ENCODE peak calls at places on chromosomes 6 and 20, in seven cellular contexts. One of them, this sample, is unnamed.

GRCh38 chr20:59068534-59068933 is 25.9 kb upstream of the PRELID3B start:
- DNase-seq in HFFc6: no peak
- DNase-seq in GF-D8: no peak
- DNase-seq in stimulated activated CD4-positive, alpha-beta T cell treated with anti-CD3 and anti-CD28 coated beads, Interleukin-15, amount 100 ng/mL, for 24 hours: no peak
- DNase-seq in fibroblast of mammary gland: no peak
- DNase-seq in endothelial cell: no peak
- DNase-seq in GM12865: no peak
- DNase-seq in this sample: no peak

GRCh38 chr6:159899994-159900745 is 9.4 kb downstream of the MAS1 start:
- DNase-seq in endothelial cell: no peak
- DNase-seq in GF-D8: no peak
- DNase-seq in HFFc6: peak; percentile 95
- DNase-seq in stimulated activated CD4-positive, alpha-beta T cell treated with anti-CD3 and anti-CD28 coated beads, Interleukin-15, amount 100 ng/mL, for 24 hours: no peak
- DNase-seq in GM12865: no peak
- DNase-seq in fibroblast of mammary gland: peak; percentile 92
- DNase-seq in this sample: no peak

GRCh38 chr6:156028310-156029131 is 572.9 kb upstream of the NOX3 start:
- DNase-seq in GM12865: no peak
- DNase-seq in fibroblast of mammary gland: no peak
- DNase-seq in stimulated activated CD4-positive, alpha-beta T cell treated with anti-CD3 and anti-CD28 coated beads, Interleukin-15, amount 100 ng/mL, for 24 hours: peak; percentile 15
- DNase-seq in HFFc6: peak; percentile 41
- DNase-seq in GF-D8: no peak
- DNase-seq in endothelial cell: no peak
- DNase-seq in this sample: no peak

GRCh38 chr6:149899486-149899885 is 1.6 kb upstream of the RAET1E start:
- DNase-seq in GM12865: no peak
- DNase-seq in stimulated activated CD4-positive, alpha-beta T cell treated with anti-CD3 and anti-CD28 coated beads, Interleukin-15, amount 100 ng/mL, for 24 hours: no peak
- DNase-seq in fibroblast of mammary gland: no peak
- DNase-seq in HFFc6: no peak
- DNase-seq in endothelial cell: no peak
- DNase-seq in GF-D8: no peak
- DNase-seq in this sample: no peak

GRCh38 chr20:63381781-63382431 is 20.8 kb upstream of the CHRNA4 start:
- DNase-seq in endothelial cell: peak; percentile 71
- DNase-seq in GM12865: no peak
- DNase-seq in HFFc6: no peak
- DNase-seq in GF-D8: no peak
- DNase-seq in stimulated activated CD4-positive, alpha-beta T cell treated with anti-CD3 and anti-CD28 coated beads, Interleukin-15, amount 100 ng/mL, for 24 hours: peak; percentile 48
- DNase-seq in fibroblast of mammary gland: no peak
- DNase-seq in this sample: no peak

GRCh38 chr6:32060966-32061655 is 22.9 kb downstream of the CYP21A2 start:
- DNase-seq in stimulated activated CD4-positive, alpha-beta T cell treated with anti-CD3 and anti-CD28 coated beads, Interleukin-15, amount 100 ng/mL, for 24 hours: no peak
- DNase-seq in GF-D8: no peak
- DNase-seq in HFFc6: no peak
- DNase-seq in fibroblast of mammary gland: no peak
- DNase-seq in GM12865: no peak
- DNase-seq in endothelial cell: no peak
- DNase-seq in this sample: no peak

GRCh38 chr6:142482973-142483372 is 181.2 kb downstream of the ADGRG6 start:
- DNase-seq in endothelial cell: no peak
- DNase-seq in GF-D8: no peak
- DNase-seq in GM12865: no peak
- DNase-seq in stimulated activated CD4-positive, alpha-beta T cell treated with anti-CD3 and anti-CD28 coated beads, Interleukin-15, amount 100 ng/mL, for 24 hours: no peak
- DNase-seq in HFFc6: no peak
- DNase-seq in fibroblast of mammary gland: peak; percentile 40
- DNase-seq in this sample: no peak

GRCh38 chr20:24678351-24679106 is 209.1 kb downstream of the SYNDIG1 start:
- DNase-seq in HFFc6: no peak
- DNase-seq in GM12865: no peak
- DNase-seq in fibroblast of mammary gland: no peak
- DNase-seq in GF-D8: no peak
- DNase-seq in endothelial cell: no peak
- DNase-seq in stimulated activated CD4-positive, alpha-beta T cell treated with anti-CD3 and anti-CD28 coated beads, Interleukin-15, amount 100 ng/mL, for 24 hours: no peak
- DNase-seq in this sample: no peak

GRCh38 chr6:157994126-157994795 is 12.6 kb downstream of the SYNJ2 start:
- DNase-seq in GF-D8: no peak
- DNase-seq in fibroblast of mammary gland: no peak
- DNase-seq in GM12865: no peak
- DNase-seq in stimulated activated CD4-positive, alpha-beta T cell treated with anti-CD3 and anti-CD28 coated beads, Interleukin-15, amount 100 ng/mL, for 24 hours: no peak
- DNase-seq in HFFc6: no peak
- DNase-seq in endothelial cell: no peak
- DNase-seq in this sample: no peak

GRCh38 chr20:57435498-57436222 is 44.5 kb downstream of the RBM38 start:
- DNase-seq in GF-D8: peak; percentile 89
- DNase-seq in GM12865: peak; percentile 42
- DNase-seq in fibroblast of mammary gland: no peak
- DNase-seq in HFFc6: no peak
- DNase-seq in endothelial cell: no peak
- DNase-seq in stimulated activated CD4-positive, alpha-beta T cell treated with anti-CD3 and anti-CD28 coated beads, Interleukin-15, amount 100 ng/mL, for 24 hours: peak; percentile 51
- DNase-seq in this sample: no peak